ENCODE peak calls at places on chromosomes 16 and 17, in six cellular contexts. N, Q, E, A, K and R are unnamed samples.

GRCh38 chr16:67814567-67814966 is 7.9 kb downstream of the TSNAXIP1 start:
- DNase-seq in N (no peak), Q (no peak), E (no peak), A (no peak), K (no peak), R (no peak)

GRCh38 chr17:3966720-3967363 is 2.6 kb upstream of the ATP2A3 start:
- DNase-seq in N (no peak), Q (no peak), E (no peak), A (no peak), K (no peak), R (no peak)

GRCh38 chr17:64499805-64500486 is 3.1 kb upstream of the POLG2 start:
- DNase-seq in N (no peak), Q (peak; percentile 21), E (no peak), A (no peak), K (no peak), R (no peak)

GRCh38 chr16:31071861-31072260 is 2.2 kb downstream of the ZNF668 start:
- DNase-seq in N (no peak), Q (no peak), E (no peak), A (no peak), K (no peak), R (no peak)

GRCh38 chr17:57544381-57544780 is 200.7 kb downstream of the CCDC182 start:
- DNase-seq in N (no peak), Q (no peak), E (no peak), A (no peak), K (no peak), R (no peak)

GRCh38 chr16:2910441-2910840 is 1.3 kb upstream of the FLYWCH1 start:
- DNase-seq in N (no peak), Q (no peak), E (no peak), A (no peak), K (no peak), R (no peak)

GRCh38 chr17:76996741-76997694 is 128.8 kb downstream of the MGAT5B start:
- DNase-seq in N (no peak), Q (no peak), E (no peak), A (no peak), K (no peak), R (no peak)

GRCh38 chr17:79607941-79608728 is 2.7 kb downstream of the RBFOX3 start:
- DNase-seq in N (peak; percentile 92), Q (no peak), E (no peak), A (peak; percentile 21), K (no peak), R (no peak)

GRCh38 chr17:67992541-67993152 is 3.6 kb downstream of the C17orf58 start:
- DNase-seq in N (no peak), Q (no peak), E (no peak), A (no peak), K (no peak), R (no peak)

GRCh38 chr16:27097671-27098275 is 31.0 kb downstream of the C16orf82 start:
- DNase-seq in N (no peak), Q (no peak), E (no peak), A (peak; percentile 74), K (no peak), R (no peak)

GRCh38 chr16:59899940-59900339 is 1165.8 kb upstream of the GOT2 start:
- DNase-seq in N (no peak), Q (peak; percentile 2), E (no peak), A (no peak), K (no peak), R (no peak)

GRCh38 chr17:16593356-16594102 is 24.5 kb upstream of the ZNF287 start:
- DNase-seq in N (no peak), Q (no peak), E (no peak), A (no peak), K (no peak), R (no peak)

GRCh38 chr16:67249762-67250327 is 1.1 kb downstream of the SLC9A5 start:
- DNase-seq in N (no peak), Q (no peak), E (no peak), A (no peak), K (no peak), R (no peak)

GRCh38 chr17:33966410-33967063 is 288.5 kb upstream of the CCL2 start:
- DNase-seq in N (no peak), Q (no peak), E (no peak), A (no peak), K (no peak), R (no peak)

GRCh38 chr17:73069164-73069774 is 23.2 kb downstream of the SLC39A11 start:
- DNase-seq in N (no peak), Q (no peak), E (no peak), A (no peak), K (no peak), R (no peak)

GRCh38 chr16:82720414-82720813 is 93.6 kb downstream of the CDH13 start:
- DNase-seq in N (no peak), Q (no peak), E (no peak), A (no peak), K (no peak), R (no peak)

GRCh38 chr16:48681520-48681919 is 71.5 kb upstream of the N4BP1 start:
- DNase-seq in N (no peak), Q (no peak), E (no peak), A (no peak), K (no peak), R (no peak)

GRCh38 chr17:50050431-50051032 is 5.4 kb upstream of the ITGA3 start:
- DNase-seq in N (no peak), Q (no peak), E (no peak), A (no peak), K (no peak), R (no peak)

GRCh38 chr16:4937782-4938682 is 1.1 kb upstream of the PPL start:
- DNase-seq in N (no peak), Q (peak; percentile 12), E (no peak), A (no peak), K (no peak), R (no peak)

GRCh38 chr16:81524382-81524781 is 79.8 kb downstream of the CMIP start:
- DNase-seq in N (no peak), Q (no peak), E (no peak), A (no peak), K (no peak), R (no peak)

GRCh38 chr17:4327638-4328037 is 38.8 kb downstream of the UBE2G1 start:
- DNase-seq in N (no peak), Q (no peak), E (no peak), A (no peak), K (no peak), R (no peak)

GRCh38 chr17:18999394-18999793 is 5.2 kb downstream of the FAM83G start:
- DNase-seq in N (no peak), Q (no peak), E (no peak), A (no peak), K (no peak), R (no peak)

GRCh38 chr17:45006927-45007461 is 38.9 kb upstream of the C1QL1 start:
- DNase-seq in N (no peak), Q (peak; percentile 50), E (no peak), A (no peak), K (no peak), R (no peak)

GRCh38 chr17:17950806-17951205 is 21.4 kb downstream of the TOM1L2 start:
- DNase-seq in N (no peak), Q (no peak), E (no peak), A (no peak), K (no peak), R (no peak)

GRCh38 chr17:68199837-68200688 is 47.8 kb upstream of the AMZ2 start:
- DNase-seq in N (no peak), Q (no peak), E (no peak), A (no peak), K (no peak), R (no peak)

GRCh38 chr17:13244511-13244910 is 226.7 kb upstream of the ELAC2 start:
- DNase-seq in N (no peak), Q (no peak), E (no peak), A (no peak), K (no peak), R (no peak)

GRCh38 chr17:1197379-1197778 is 17.6 kb upstream of the ABR start:
- DNase-seq in N (no peak), Q (no peak), E (no peak), A (no peak), K (no peak), R (no peak)

GRCh38 chr16:86261379-86261778 is 248.9 kb upstream of the FOXF1 start:
- DNase-seq in N (no peak), Q (no peak), E (no peak), A (no peak), K (no peak), R (no peak)